ENCODE peak calls at places on chromosomes 16 and 17, in ten cellular contexts. One of them, this sample, is unnamed.

GRCh38 chr16:65876624-65877023 is 489.9 kb upstream of the CDH5 start:
- DNase-seq in HS-5: no peak
- DNase-seq in stromal cell of bone marrow: no peak
- DNase-seq in AG10803: no peak
- DNase-seq in HCEC 1CT: no peak
- DNase-seq in colonic mucosa: no peak
- DNase-seq in stimulated activated CD4-positive, alpha-beta T cell treated with anti-CD3 and anti-CD28 coated beads, TNF-alpha, amount 100 ng/mL, for 48 hours: no peak
- DNase-seq in KBM-7: no peak
- DNase-seq in activated CD4-positive, alpha-beta T cell treated with anti-CD3 and anti-CD28 coated beads, Interleukin-2, amount 50 U/mL, for 1 hour: no peak
- DNase-seq in stimulated activated CD8-positive, alpha-beta memory T cell treated with anti-CD3 and anti-CD28 coated beads, Interleukin-4, amount 100 ng/mL, for 24 hours: no peak
- DNase-seq in this sample: no peak

GRCh38 chr17:81076097-81076754 is 41.3 kb downstream of the BAIAP2 start:
- DNase-seq in HS-5: no peak
- DNase-seq in stromal cell of bone marrow: no peak
- DNase-seq in AG10803: no peak
- DNase-seq in HCEC 1CT: no peak
- DNase-seq in colonic mucosa: no peak
- DNase-seq in stimulated activated CD4-positive, alpha-beta T cell treated with anti-CD3 and anti-CD28 coated beads, TNF-alpha, amount 100 ng/mL, for 48 hours: no peak
- DNase-seq in KBM-7: no peak
- DNase-seq in activated CD4-positive, alpha-beta T cell treated with anti-CD3 and anti-CD28 coated beads, Interleukin-2, amount 50 U/mL, for 1 hour: no peak
- DNase-seq in stimulated activated CD8-positive, alpha-beta memory T cell treated with anti-CD3 and anti-CD28 coated beads, Interleukin-4, amount 100 ng/mL, for 24 hours: no peak
- DNase-seq in this sample: no peak

GRCh38 chr17:39926588-39927100 is 757 bp downstream of the ORMDL3 start:
- DNase-seq in HS-5: no peak
- DNase-seq in stromal cell of bone marrow: no peak
- DNase-seq in AG10803: peak; percentile 29
- DNase-seq in HCEC 1CT: no peak
- DNase-seq in colonic mucosa: peak; percentile 69
- DNase-seq in stimulated activated CD4-positive, alpha-beta T cell treated with anti-CD3 and anti-CD28 coated beads, TNF-alpha, amount 100 ng/mL, for 48 hours: peak; percentile 39
- DNase-seq in KBM-7: peak; percentile 33
- DNase-seq in activated CD4-positive, alpha-beta T cell treated with anti-CD3 and anti-CD28 coated beads, Interleukin-2, amount 50 U/mL, for 1 hour: peak; percentile 54
- DNase-seq in stimulated activated CD8-positive, alpha-beta memory T cell treated with anti-CD3 and anti-CD28 coated beads, Interleukin-4, amount 100 ng/mL, for 24 hours: peak; percentile 31
- DNase-seq in this sample: peak; percentile 38

GRCh38 chr17:4999429-5000093 is 1.8 kb downstream of the KIF1C start:
- DNase-seq in HS-5: no peak
- DNase-seq in stromal cell of bone marrow: no peak
- DNase-seq in AG10803: no peak
- DNase-seq in HCEC 1CT: no peak
- DNase-seq in colonic mucosa: no peak
- DNase-seq in stimulated activated CD4-positive, alpha-beta T cell treated with anti-CD3 and anti-CD28 coated beads, TNF-alpha, amount 100 ng/mL, for 48 hours: no peak
- DNase-seq in KBM-7: no peak
- DNase-seq in activated CD4-positive, alpha-beta T cell treated with anti-CD3 and anti-CD28 coated beads, Interleukin-2, amount 50 U/mL, for 1 hour: no peak
- DNase-seq in stimulated activated CD8-positive, alpha-beta memory T cell treated with anti-CD3 and anti-CD28 coated beads, Interleukin-4, amount 100 ng/mL, for 24 hours: no peak
- DNase-seq in this sample: no peak

GRCh38 chr16:12398029-12398735 is 405.5 kb downstream of the CPPED1 start:
- DNase-seq in HS-5: no peak
- DNase-seq in stromal cell of bone marrow: peak; percentile 16
- DNase-seq in AG10803: no peak
- DNase-seq in HCEC 1CT: no peak
- DNase-seq in colonic mucosa: no peak
- DNase-seq in stimulated activated CD4-positive, alpha-beta T cell treated with anti-CD3 and anti-CD28 coated beads, TNF-alpha, amount 100 ng/mL, for 48 hours: no peak
- DNase-seq in KBM-7: no peak
- DNase-seq in activated CD4-positive, alpha-beta T cell treated with anti-CD3 and anti-CD28 coated beads, Interleukin-2, amount 50 U/mL, for 1 hour: no peak
- DNase-seq in stimulated activated CD8-positive, alpha-beta memory T cell treated with anti-CD3 and anti-CD28 coated beads, Interleukin-4, amount 100 ng/mL, for 24 hours: no peak
- DNase-seq in this sample: no peak

GRCh38 chr16:68902376-68903345 is 59.3 kb downstream of the TANGO6 start:
- DNase-seq in HS-5: peak; percentile 8
- DNase-seq in stromal cell of bone marrow: peak; percentile 30
- DNase-seq in AG10803: peak; percentile 42
- DNase-seq in HCEC 1CT: peak; percentile 51
- DNase-seq in colonic mucosa: peak; percentile 70
- DNase-seq in stimulated activated CD4-positive, alpha-beta T cell treated with anti-CD3 and anti-CD28 coated beads, TNF-alpha, amount 100 ng/mL, for 48 hours: no peak
- DNase-seq in KBM-7: peak; percentile 79
- DNase-seq in activated CD4-positive, alpha-beta T cell treated with anti-CD3 and anti-CD28 coated beads, Interleukin-2, amount 50 U/mL, for 1 hour: no peak
- DNase-seq in stimulated activated CD8-positive, alpha-beta memory T cell treated with anti-CD3 and anti-CD28 coated beads, Interleukin-4, amount 100 ng/mL, for 24 hours: no peak
- DNase-seq in this sample: peak; percentile 13

GRCh38 chr17:60745544-60745943 is 67.9 kb downstream of the BCAS3 start:
- DNase-seq in HS-5: no peak
- DNase-seq in stromal cell of bone marrow: no peak
- DNase-seq in AG10803: no peak
- DNase-seq in HCEC 1CT: peak; percentile 48
- DNase-seq in colonic mucosa: no peak
- DNase-seq in stimulated activated CD4-positive, alpha-beta T cell treated with anti-CD3 and anti-CD28 coated beads, TNF-alpha, amount 100 ng/mL, for 48 hours: no peak
- DNase-seq in KBM-7: no peak
- DNase-seq in activated CD4-positive, alpha-beta T cell treated with anti-CD3 and anti-CD28 coated beads, Interleukin-2, amount 50 U/mL, for 1 hour: no peak
- DNase-seq in stimulated activated CD8-positive, alpha-beta memory T cell treated with anti-CD3 and anti-CD28 coated beads, Interleukin-4, amount 100 ng/mL, for 24 hours: no peak
- DNase-seq in this sample: no peak

GRCh38 chr16:67451704-67452435 is 20.9 kb downstream of the HSD11B2 start:
- DNase-seq in HS-5: no peak
- DNase-seq in stromal cell of bone marrow: no peak
- DNase-seq in AG10803: no peak
- DNase-seq in HCEC 1CT: no peak
- DNase-seq in colonic mucosa: peak; percentile 65
- DNase-seq in stimulated activated CD4-positive, alpha-beta T cell treated with anti-CD3 and anti-CD28 coated beads, TNF-alpha, amount 100 ng/mL, for 48 hours: no peak
- DNase-seq in KBM-7: no peak
- DNase-seq in activated CD4-positive, alpha-beta T cell treated with anti-CD3 and anti-CD28 coated beads, Interleukin-2, amount 50 U/mL, for 1 hour: no peak
- DNase-seq in stimulated activated CD8-positive, alpha-beta memory T cell treated with anti-CD3 and anti-CD28 coated beads, Interleukin-4, amount 100 ng/mL, for 24 hours: no peak
- DNase-seq in this sample: no peak

GRCh38 chr17:79991924-79992656 is 43.6 kb downstream of the TBC1D16 start:
- DNase-seq in HS-5: no peak
- DNase-seq in stromal cell of bone marrow: no peak
- DNase-seq in AG10803: no peak
- DNase-seq in HCEC 1CT: no peak
- DNase-seq in colonic mucosa: peak; percentile 84
- DNase-seq in stimulated activated CD4-positive, alpha-beta T cell treated with anti-CD3 and anti-CD28 coated beads, TNF-alpha, amount 100 ng/mL, for 48 hours: no peak
- DNase-seq in KBM-7: no peak
- DNase-seq in activated CD4-positive, alpha-beta T cell treated with anti-CD3 and anti-CD28 coated beads, Interleukin-2, amount 50 U/mL, for 1 hour: no peak
- DNase-seq in stimulated activated CD8-positive, alpha-beta memory T cell treated with anti-CD3 and anti-CD28 coated beads, Interleukin-4, amount 100 ng/mL, for 24 hours: no peak
- DNase-seq in this sample: no peak

GRCh38 chr17:77281024-77281903 is 140.5 kb downstream of the SEC14L1 start:
- DNase-seq in HS-5: no peak
- DNase-seq in stromal cell of bone marrow: no peak
- DNase-seq in AG10803: peak; percentile 13
- DNase-seq in HCEC 1CT: peak; percentile 28
- DNase-seq in colonic mucosa: peak; percentile 75
- DNase-seq in stimulated activated CD4-positive, alpha-beta T cell treated with anti-CD3 and anti-CD28 coated beads, TNF-alpha, amount 100 ng/mL, for 48 hours: no peak
- DNase-seq in KBM-7: no peak
- DNase-seq in activated CD4-positive, alpha-beta T cell treated with anti-CD3 and anti-CD28 coated beads, Interleukin-2, amount 50 U/mL, for 1 hour: peak; percentile 62
- DNase-seq in stimulated activated CD8-positive, alpha-beta memory T cell treated with anti-CD3 and anti-CD28 coated beads, Interleukin-4, amount 100 ng/mL, for 24 hours: peak; percentile 18
- DNase-seq in this sample: no peak

GRCh38 chr17:81044764-81045589 is 10.0 kb downstream of the BAIAP2 start:
- DNase-seq in HS-5: no peak
- DNase-seq in stromal cell of bone marrow: peak; percentile 54
- DNase-seq in AG10803: peak; percentile 72
- DNase-seq in HCEC 1CT: no peak
- DNase-seq in colonic mucosa: peak; percentile 80
- DNase-seq in stimulated activated CD4-positive, alpha-beta T cell treated with anti-CD3 and anti-CD28 coated beads, TNF-alpha, amount 100 ng/mL, for 48 hours: no peak
- DNase-seq in KBM-7: no peak
- DNase-seq in activated CD4-positive, alpha-beta T cell treated with anti-CD3 and anti-CD28 coated beads, Interleukin-2, amount 50 U/mL, for 1 hour: no peak
- DNase-seq in stimulated activated CD8-positive, alpha-beta memory T cell treated with anti-CD3 and anti-CD28 coated beads, Interleukin-4, amount 100 ng/mL, for 24 hours: no peak
- DNase-seq in this sample: no peak

GRCh38 chr16:180101-180920 is at the start of gene HBQ1:
- DNase-seq in HS-5: no peak
- DNase-seq in stromal cell of bone marrow: no peak
- DNase-seq in AG10803: no peak
- DNase-seq in HCEC 1CT: no peak
- DNase-seq in colonic mucosa: no peak
- DNase-seq in stimulated activated CD4-positive, alpha-beta T cell treated with anti-CD3 and anti-CD28 coated beads, TNF-alpha, amount 100 ng/mL, for 48 hours: no peak
- DNase-seq in KBM-7: peak; percentile 46
- DNase-seq in activated CD4-positive, alpha-beta T cell treated with anti-CD3 and anti-CD28 coated beads, Interleukin-2, amount 50 U/mL, for 1 hour: peak; percentile 30
- DNase-seq in stimulated activated CD8-positive, alpha-beta memory T cell treated with anti-CD3 and anti-CD28 coated beads, Interleukin-4, amount 100 ng/mL, for 24 hours: no peak
- DNase-seq in this sample: no peak

GRCh38 chr16:80656731-80657150 is 115.9 kb downstream of the DYNLRB2 start:
- DNase-seq in HS-5: no peak
- DNase-seq in stromal cell of bone marrow: no peak
- DNase-seq in AG10803: peak; percentile 11
- DNase-seq in HCEC 1CT: no peak
- DNase-seq in colonic mucosa: no peak
- DNase-seq in stimulated activated CD4-positive, alpha-beta T cell treated with anti-CD3 and anti-CD28 coated beads, TNF-alpha, amount 100 ng/mL, for 48 hours: no peak
- DNase-seq in KBM-7: no peak
- DNase-seq in activated CD4-positive, alpha-beta T cell treated with anti-CD3 and anti-CD28 coated beads, Interleukin-2, amount 50 U/mL, for 1 hour: peak; percentile 22
- DNase-seq in stimulated activated CD8-positive, alpha-beta memory T cell treated with anti-CD3 and anti-CD28 coated beads, Interleukin-4, amount 100 ng/mL, for 24 hours: no peak
- DNase-seq in this sample: no peak

GRCh38 chr16:57899771-57900661 is 70.9 kb downstream of the CNGB1 start:
- DNase-seq in HS-5: no peak
- DNase-seq in stromal cell of bone marrow: peak; percentile 40
- DNase-seq in AG10803: peak; percentile 63
- DNase-seq in HCEC 1CT: peak; percentile 40
- DNase-seq in colonic mucosa: peak; percentile 72
- DNase-seq in stimulated activated CD4-positive, alpha-beta T cell treated with anti-CD3 and anti-CD28 coated beads, TNF-alpha, amount 100 ng/mL, for 48 hours: peak; percentile 55
- DNase-seq in KBM-7: peak; percentile 79
- DNase-seq in activated CD4-positive, alpha-beta T cell treated with anti-CD3 and anti-CD28 coated beads, Interleukin-2, amount 50 U/mL, for 1 hour: peak; percentile 81
- DNase-seq in stimulated activated CD8-positive, alpha-beta memory T cell treated with anti-CD3 and anti-CD28 coated beads, Interleukin-4, amount 100 ng/mL, for 24 hours: peak; percentile 65
- DNase-seq in this sample: peak; percentile 9

GRCh38 chr17:15448580-15448956 is 18.9 kb downstream of the CDRT4 start:
- DNase-seq in HS-5: no peak
- DNase-seq in stromal cell of bone marrow: no peak
- DNase-seq in AG10803: no peak
- DNase-seq in HCEC 1CT: no peak
- DNase-seq in colonic mucosa: no peak
- DNase-seq in stimulated activated CD4-positive, alpha-beta T cell treated with anti-CD3 and anti-CD28 coated beads, TNF-alpha, amount 100 ng/mL, for 48 hours: no peak
- DNase-seq in KBM-7: no peak
- DNase-seq in activated CD4-positive, alpha-beta T cell treated with anti-CD3 and anti-CD28 coated beads, Interleukin-2, amount 50 U/mL, for 1 hour: no peak
- DNase-seq in stimulated activated CD8-positive, alpha-beta memory T cell treated with anti-CD3 and anti-CD28 coated beads, Interleukin-4, amount 100 ng/mL, for 24 hours: no peak
- DNase-seq in this sample: no peak

GRCh38 chr17:520447-521167 is 168.0 kb upstream of the RPH3AL start:
- DNase-seq in HS-5: no peak
- DNase-seq in stromal cell of bone marrow: no peak
- DNase-seq in AG10803: no peak
- DNase-seq in HCEC 1CT: no peak
- DNase-seq in colonic mucosa: no peak
- DNase-seq in stimulated activated CD4-positive, alpha-beta T cell treated with anti-CD3 and anti-CD28 coated beads, TNF-alpha, amount 100 ng/mL, for 48 hours: no peak
- DNase-seq in KBM-7: no peak
- DNase-seq in activated CD4-positive, alpha-beta T cell treated with anti-CD3 and anti-CD28 coated beads, Interleukin-2, amount 50 U/mL, for 1 hour: no peak
- DNase-seq in stimulated activated CD8-positive, alpha-beta memory T cell treated with anti-CD3 and anti-CD28 coated beads, Interleukin-4, amount 100 ng/mL, for 24 hours: no peak
- DNase-seq in this sample: no peak

GRCh38 chr17:49132699-49133364 is at the start of gene B4GALNT2:
- DNase-seq in HS-5: no peak
- DNase-seq in stromal cell of bone marrow: no peak
- DNase-seq in AG10803: no peak
- DNase-seq in HCEC 1CT: no peak
- DNase-seq in colonic mucosa: peak; percentile 48
- DNase-seq in stimulated activated CD4-positive, alpha-beta T cell treated with anti-CD3 and anti-CD28 coated beads, TNF-alpha, amount 100 ng/mL, for 48 hours: no peak
- DNase-seq in KBM-7: no peak
- DNase-seq in activated CD4-positive, alpha-beta T cell treated with anti-CD3 and anti-CD28 coated beads, Interleukin-2, amount 50 U/mL, for 1 hour: peak; percentile 4
- DNase-seq in stimulated activated CD8-positive, alpha-beta memory T cell treated with anti-CD3 and anti-CD28 coated beads, Interleukin-4, amount 100 ng/mL, for 24 hours: no peak
- DNase-seq in this sample: no peak

GRCh38 chr16:56758432-56758831 is 28.5 kb downstream of the NUP93 start:
- DNase-seq in HS-5: no peak
- DNase-seq in stromal cell of bone marrow: no peak
- DNase-seq in AG10803: no peak
- DNase-seq in HCEC 1CT: no peak
- DNase-seq in colonic mucosa: no peak
- DNase-seq in stimulated activated CD4-positive, alpha-beta T cell treated with anti-CD3 and anti-CD28 coated beads, TNF-alpha, amount 100 ng/mL, for 48 hours: no peak
- DNase-seq in KBM-7: no peak
- DNase-seq in activated CD4-positive, alpha-beta T cell treated with anti-CD3 and anti-CD28 coated beads, Interleukin-2, amount 50 U/mL, for 1 hour: no peak
- DNase-seq in stimulated activated CD8-positive, alpha-beta memory T cell treated with anti-CD3 and anti-CD28 coated beads, Interleukin-4, amount 100 ng/mL, for 24 hours: no peak
- DNase-seq in this sample: no peak